ENCODE peak calls at places on chromosome 21, in four cellular contexts. E is GM12878, O is H1, R is HepG2. C is an unnamed sample.

GRCh38 chr21:30482130-30482529 is 2.0 kb upstream of the KRTAP19-1 start:
- DNase-seq in R (no peak), O (no peak), E (no peak), C (no peak)

GRCh38 chr21:35342440-35342839 is 293.3 kb upstream of the RUNX1 start:
- DNase-seq in E (peak), R (no peak), O (no peak), C (no peak)

GRCh38 chr21:36551731-36552457 is 72.0 kb upstream of the CLDN14 start:
- DNase-seq in R (no peak), O (no peak), E (no peak), C (no peak)

GRCh38 chr21:34204021-34204420 is 130.6 kb downstream of the MRPS6 start:
- DNase-seq in E (no peak), R (no peak), O (no peak), C (no peak)

GRCh38 chr21:23455676-23456075 is 2151.6 kb downstream of the MRPL39 start:
- DNase-seq in E (no peak), R (no peak), O (no peak), C (no peak)

GRCh38 chr21:7917729-7918128 is 2603.7 kb upstream of the TPTE start:
- DNase-seq in R (no peak), O (no peak), E (no peak), C (no peak)

GRCh38 chr21:41321211-41321907 is 4.8 kb downstream of the FAM3B start:
- DNase-seq in R (no peak), E (no peak), O (no peak), C (no peak)

GRCh38 chr21:35779690-35780570 is 280.4 kb downstream of the SETD4 start:
- DNase-seq in O (no peak), R (no peak), E (no peak), C (no peak)

GRCh38 chr21:29343517-29343916 is 44.8 kb downstream of the BACH1 start:
- DNase-seq in E (no peak), R (no peak), O (no peak), C (no peak)

GRCh38 chr21:27643326-27643725 is 676.4 kb upstream of the ADAMTS5 start:
- DNase-seq in E (no peak), O (no peak), R (no peak), C (no peak)

GRCh38 chr21:37153193-37153934 is 80.3 kb downstream of the TTC3 start:
- DNase-seq in O (no peak), R (peak), E (no peak), C (no peak)

GRCh38 chr21:28605138-28605537 is 387.5 kb downstream of the LTN1 start:
- DNase-seq in E (no peak), O (no peak), R (no peak), C (no peak)

GRCh38 chr21:38165466-38166213 is 91.2 kb upstream of the KCNJ15 start:
- DNase-seq in R (no peak), O (no peak), E (no peak), C (no peak)

GRCh38 chr21:40631201-40631600 is 215.8 kb downstream of the DSCAM start:
- DNase-seq in E (no peak), O (no peak), R (no peak), C (no peak)

DNA sequence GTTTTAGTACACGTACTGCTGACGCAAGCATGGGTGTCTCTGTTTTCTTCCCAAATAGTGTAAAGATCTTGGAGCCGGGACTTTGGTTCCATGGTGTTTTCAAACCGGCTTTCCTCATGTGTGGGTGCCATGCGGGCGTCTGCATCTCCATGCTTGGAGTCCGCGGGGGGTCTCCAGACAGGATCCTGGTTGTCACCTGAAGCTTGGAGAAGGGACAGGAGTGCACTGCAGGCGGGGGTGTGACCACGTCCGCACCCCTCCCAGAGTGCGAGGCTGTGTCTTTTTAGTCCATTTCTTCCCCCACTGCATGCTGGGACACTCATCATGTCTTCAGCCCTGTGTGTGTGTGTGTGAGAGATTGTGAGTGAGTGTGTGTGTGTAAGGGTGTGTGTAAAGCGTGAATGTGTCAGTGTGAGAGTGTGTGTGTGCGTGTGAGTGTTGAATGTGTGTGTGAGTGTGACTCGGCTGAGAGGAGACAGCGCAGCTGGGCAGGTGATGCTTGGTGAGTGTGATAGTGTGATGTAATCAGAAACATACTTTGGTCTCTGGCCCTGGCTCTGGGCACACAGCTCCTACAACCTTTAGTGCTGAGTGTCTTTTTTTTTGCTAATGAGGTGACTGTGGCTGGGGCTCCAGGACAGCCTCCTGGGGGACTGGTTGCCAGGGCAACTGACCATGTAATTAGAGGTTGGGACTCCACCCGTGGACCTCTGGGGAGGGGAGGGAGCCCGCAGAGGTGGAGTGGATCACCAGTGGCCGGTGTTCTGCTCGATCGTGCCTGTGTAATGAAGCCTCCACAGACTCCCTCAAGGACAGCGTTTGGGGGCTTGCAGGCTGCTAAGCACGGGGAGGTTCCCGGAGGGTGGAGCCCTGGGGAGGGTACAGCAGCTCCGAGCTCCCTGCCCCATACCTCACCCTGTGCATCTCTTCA is 55.1 kb downstream of the AGPAT3 start:
- DNase-seq in O (no peak), R (no peak), E (peak), C (no peak)
- TF ChIP-seq SUZ12 in O (no peak), R (no peak), E (no peak), C (no peak)

GRCh38 chr21:32641715-32642698 is 29.8 kb upstream of the CFAP298 start:
- DNase-seq in R (no peak), O (no peak), E (no peak), C (no peak)
- TF ChIP-seq YY1 in R (no peak), O (no peak), E (no peak), C (no peak)

DNA sequence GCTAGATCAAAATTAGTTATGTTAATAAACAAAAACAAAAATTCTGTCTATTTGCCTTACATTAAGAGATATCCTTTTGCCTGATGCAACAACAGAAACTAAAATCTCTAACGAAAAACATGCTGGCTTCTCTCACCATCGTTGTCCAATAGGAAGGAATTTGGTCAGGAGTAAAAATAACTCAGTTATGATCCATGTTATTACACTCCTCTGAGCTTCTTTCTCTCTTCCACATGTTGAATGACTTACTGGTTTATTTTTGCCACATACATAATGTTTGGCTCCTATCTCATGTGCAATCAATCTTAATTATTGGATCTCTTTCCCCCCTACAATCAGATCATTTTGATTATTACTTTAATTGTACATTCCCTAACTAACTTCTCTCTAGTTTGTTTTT is 688.4 kb downstream of the USP25 start:
- DNase-seq in O (no peak), R (no peak), E (no peak), C (no peak)
- TF ChIP-seq SUZ12 in O (no peak), R (no peak), E (no peak), C (no peak)

GRCh38 chr21:42419845-42420244 is 16.1 kb downstream of the UBASH3A start:
- DNase-seq in E (no peak), O (no peak), R (no peak), C (no peak)

GRCh38 chr21:42414553-42414927 is 10.8 kb downstream of the UBASH3A start:
- DNase-seq in R (no peak), O (no peak), E (no peak), C (no peak)

GRCh38 chr21:42414928-42415769 is 11.4 kb downstream of the UBASH3A start:
- DNase-seq in R (no peak), E (peak), O (no peak), C (no peak)

GRCh38 chr21:42414066-42414465 is 10.4 kb downstream of the UBASH3A start:
- DNase-seq in E (no peak), R (no peak), O (no peak), C (no peak)

GRCh38 chr21:42417533-42417932 is 13.8 kb downstream of the UBASH3A start:
- DNase-seq in E (peak), O (no peak), R (no peak), C (no peak)
- TF ChIP-seq YY1 in E (peak), O (no peak), R (no peak), C (no peak)

GRCh38 chr21:42553435-42553834 is 39.8 kb downstream of the SLC37A1 start:
- DNase-seq in O (no peak), E (no peak), R (no peak), C (no peak)
- TF ChIP-seq SUZ12 in O (no peak), E (no peak), R (no peak), C (no peak)

GRCh38 chr21:46253610-46254124 is 25.1 kb upstream of the LSS start:
- DNase-seq in R (no peak), E (peak), O (no peak), C (no peak)
- TF ChIP-seq YY1 in R (no peak), E (peak), O (no peak), C (no peak)

GRCh38 chr21:44006017-44006624 is 6.0 kb upstream of the TRAPPC10 start:
- DNase-seq in O (no peak), E (no peak), R (no peak), C (no peak)
- TF ChIP-seq SUZ12 in O (no peak), E (no peak), R (no peak), C (no peak)

C was measured in NT2/D1.